ENCODE peak calls at places on chromosomes 11 and 22, in six cellular contexts. J is HL-60, N is esophagus squamous epithelium, O is SK-N-SH, I is right lobe of liver, T is right cardiac atrium. R is an unnamed sample.

GRCh38 chr11:73055655-73056354 is 86.3 kb downstream of the FCHSD2 start:
- DNase-seq in T (no peak), I (no peak), J (no peak), N (no peak), O (peak; percentile 44), R (no peak)

GRCh38 chr11:71268706-71269321 is 16.4 kb upstream of the SHANK2 start:
- DNase-seq in J (no peak), I (peak; percentile 62), N (no peak), T (no peak), O (no peak), R (no peak)

GRCh38 chr11:57566564-57567209 is 785 bp downstream of the UBE2L6 start:
- DNase-seq in O (peak; percentile 35), T (no peak), I (no peak), N (no peak), J (no peak), R (no peak)

GRCh38 chr11:110818032-110818687 is 105.9 kb upstream of the ARHGAP20 start:
- DNase-seq in N (no peak), I (no peak), T (no peak), J (no peak), O (no peak), R (no peak)

GRCh38 chr11:2775083-2775625 is 75.4 kb upstream of the KCNQ1OT1 start:
- DNase-seq in J (no peak), I (peak; percentile 39), N (no peak), T (no peak), O (no peak), R (peak; percentile 32)

GRCh38 chr11:113045146-113045545 is 83.9 kb downstream of the NCAM1 start:
- DNase-seq in J (no peak), N (no peak), T (no peak), I (no peak), O (no peak), R (no peak)

GRCh38 chr11:115155978-115156377 is 348.2 kb downstream of the CADM1 start:
- DNase-seq in N (no peak), T (no peak), O (no peak), J (no peak), I (no peak), R (no peak)

GRCh38 chr11:70399681-70400112 is 1.4 kb downstream of the CTTN start:
- DNase-seq in N (no peak), O (peak; percentile 65), J (peak; percentile 27), I (peak; percentile 52), T (peak; percentile 90), R (peak; percentile 78)

GRCh38 chr11:67416416-67417335 is 1.2 kb downstream of the CARNS1 start:
- DNase-seq in I (no peak), O (no peak), N (no peak), J (no peak), T (peak; percentile 60), R (peak; percentile 69)

GRCh38 chr11:117796456-117797428 is at the start of gene DSCAML1:
- DNase-seq in J (no peak), N (no peak), T (peak; percentile 60), I (no peak), O (peak; percentile 87), R (no peak)

GRCh38 chr11:19792510-19792909 is 79.9 kb downstream of the NAV2 start:
- DNase-seq in J (no peak), O (peak; percentile 67), T (no peak), N (no peak), I (no peak), R (no peak)

GRCh38 chr22:27419473-27419872 is 382.1 kb downstream of the MN1 start:
- DNase-seq in O (no peak), I (no peak), T (no peak), N (no peak), J (no peak), R (no peak)

GRCh38 chr11:44877908-44878459 is 72.7 kb downstream of the TP53I11 start:
- DNase-seq in T (peak; percentile 58), J (no peak), O (no peak), N (no peak), I (no peak), R (no peak)

GRCh38 chr22:49826603-49827306 is 918 bp downstream of the BRD1 start:
- DNase-seq in N (no peak), J (no peak), T (peak; percentile 70), I (peak; percentile 66), O (peak; percentile 66), R (peak; percentile 80)

GRCh38 chr22:40477683-40478348 is 107.4 kb downstream of the SGSM3 start:
- DNase-seq in O (no peak), I (no peak), N (no peak), T (no peak), J (no peak), R (no peak)

GRCh38 chr11:116459644-116460043 is 313.1 kb downstream of the BUD13 start:
- DNase-seq in J (no peak), N (no peak), I (no peak), O (no peak), T (no peak), R (no peak)

GRCh38 chr22:28105396-28105795 is 186.3 kb upstream of the PITPNB start:
- DNase-seq in O (peak; percentile 50), T (no peak), J (no peak), N (no peak), I (no peak), R (no peak)

GRCh38 chr11:113874920-113875413 is 405 bp downstream of the USP28 start:
- DNase-seq in N (no peak), O (peak; percentile 37), T (no peak), I (no peak), J (no peak), R (no peak)

GRCh38 chr11:68913188-68913587 is 9.5 kb downstream of the IGHMBP2 start:
- DNase-seq in N (no peak), O (no peak), J (no peak), I (no peak), T (no peak), R (no peak)

GRCh38 chr22:49852898-49853894 is at the start of gene ZBED4:
- DNase-seq in O (peak; percentile 100), N (peak; percentile 63), T (peak; percentile 98), J (peak; percentile 95), I (peak; percentile 99), R (peak; percentile 99)

GRCh38 chr11:110148775-110149744 is 55.9 kb downstream of the ZC3H12C start:
- DNase-seq in T (no peak), O (no peak), I (no peak), N (no peak), J (no peak), R (no peak)

GRCh38 chr11:58575377-58576020 is at the start of gene LPXN:
- DNase-seq in J (peak; percentile 76), T (no peak), O (no peak), I (no peak), N (no peak), R (no peak)

GRCh38 chr11:19713221-19714092 is 820 bp downstream of the NAV2 start:
- DNase-seq in T (peak; percentile 20), N (no peak), J (no peak), O (peak; percentile 34), I (no peak), R (peak; percentile 48)

GRCh38 chr22:35384973-35385588 is 4.2 kb downstream of the HMOX1 start:
- DNase-seq in J (no peak), N (no peak), I (no peak), T (no peak), O (no peak), R (no peak)

GRCh38 chr11:119094816-119095065 is 6.9 kb downstream of the DPAGT1 start:
- DNase-seq in T (peak; percentile 89), N (no peak), O (peak; percentile 80), I (peak; percentile 86), J (no peak), R (peak; percentile 92)

GRCh38 chr11:13016415-13016814 is 7.3 kb downstream of the RASSF10 start:
- DNase-seq in N (no peak), O (no peak), I (no peak), J (no peak), T (no peak), R (no peak)
- H3K27ac ChIP-seq in N (no peak overlapping the region), O (no peak overlapping the region), I (no peak overlapping the region), J (no peak overlapping the region), T (no peak overlapping the region), R (no peak overlapping the region)

GRCh38 chr22:37672920-37673453 is 2.4 kb upstream of the LGALS1 start:
- DNase-seq in T (no peak), O (no peak), J (no peak), N (no peak), I (no peak), R (no peak)

GRCh38 chr22:37674951-37675929 is at the start of gene LGALS1:
- DNase-seq in N (no peak), O (peak; percentile 84), T (peak; percentile 97), I (peak; percentile 94), J (peak; percentile 69), R (peak; percentile 96)

GRCh38 chr22:37675930-37676571 is 615 bp downstream of the LGALS1 start:
- DNase-seq in O (peak; percentile 36), J (no peak), N (no peak), T (peak; percentile 58), I (peak; percentile 96), R (peak; percentile 53)

GRCh38 chr22:37676691-37677627 is 1.5 kb downstream of the LGALS1 start:
- DNase-seq in O (peak; percentile 91), J (peak; percentile 93), T (peak; percentile 86), I (peak; percentile 85), N (peak; percentile 71), R (peak; percentile 88)

DNA sequence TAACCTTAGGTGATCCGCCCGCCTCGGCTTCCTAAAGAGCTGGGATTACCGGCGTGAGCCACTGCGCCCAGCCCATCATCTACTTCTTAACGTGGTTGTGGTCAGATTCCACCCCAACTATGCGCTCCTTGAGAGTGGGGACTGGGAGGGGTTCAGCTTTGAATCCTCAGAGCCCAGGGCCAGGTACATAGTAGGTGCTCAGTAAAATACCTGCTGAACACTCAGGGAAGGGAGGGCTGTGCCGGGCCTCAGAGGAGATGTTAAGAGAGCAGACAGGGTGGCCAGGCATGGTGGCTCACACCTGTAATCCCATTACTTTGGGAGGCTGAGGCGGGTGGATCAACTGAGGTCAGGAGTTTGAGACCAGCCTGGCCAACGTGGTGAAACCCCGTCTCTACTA is 1.2 kb upstream of the LGALS1 start:
- DNase-seq in O (no peak), J (no peak), I (no peak), N (no peak), T (no peak), R (no peak)
- H3K27ac ChIP-seq in O (peak overlapping the region; percentile 94), J (peak overlapping the region; percentile 69), I (peak overlapping the region; percentile 56), N (peak overlapping the region; percentile 78), T (peak overlapping the region; percentile 37), R (peak overlapping the region; percentile 85)

GRCh38 chr22:20036535-20037392 is 15.9 kb downstream of the TANGO2 start:
- DNase-seq in I (no peak), J (no peak), T (no peak), N (no peak), O (no peak), R (no peak)

GRCh38 chr22:20036119-20036518 is 15.2 kb downstream of the TANGO2 start:
- DNase-seq in I (no peak), N (no peak), O (no peak), J (no peak), T (no peak), R (no peak)

GRCh38 chr22:20038574-20038973 is 17.7 kb downstream of the TANGO2 start:
- DNase-seq in J (no peak), T (no peak), N (no peak), O (no peak), I (no peak), R (no peak)

GRCh38 chr22:20035375-20036084 is 14.6 kb downstream of the TANGO2 start:
- DNase-seq in O (no peak), J (no peak), T (no peak), I (peak; percentile 44), N (no peak), R (no peak)

GRCh38 chr22:20037419-20037818 is 16.5 kb downstream of the TANGO2 start:
- DNase-seq in I (no peak), N (no peak), J (no peak), T (no peak), O (no peak), R (no peak)
- H3K27ac ChIP-seq in I (no peak overlapping the region), N (no peak overlapping the region), J (no peak overlapping the region), T (no peak overlapping the region), O (no peak overlapping the region), R (no peak overlapping the region)

GRCh38 chr22:23536821-23537345 is 43.2 kb downstream of the IGLL1 start:
- DNase-seq in N (no peak), T (no peak), I (peak; percentile 38), J (no peak), O (no peak), R (peak; percentile 14)
- H3K27ac ChIP-seq in N (no peak overlapping the region), T (no peak overlapping the region), I (no peak overlapping the region), J (no peak overlapping the region), O (no peak overlapping the region), R (no peak overlapping the region)